ENCODE peak calls at places on chromosomes 11 and 22, in five cellular contexts. E is CD8-positive, alpha-beta T cell; A is NCI-H2227 treated with DMSO at 0.1 percent for 48 hours; L is stomach; X is amniotic stem cell. D is an unnamed sample.

GRCh38 chr11:106077609-106078517 is at the start of gene AASDHPPT:
- DNase-seq in E (no peak), A (peak), L (peak), X (no peak), D (peak)

GRCh38 chr22:37440875-37441274 is 13.6 kb upstream of the ELFN2 start:
- DNase-seq in E (no peak), A (no peak), L (no peak), X (no peak), D (no peak)

GRCh38 chr11:118223992-118224391 is 819 bp downstream of the JAML start:
- DNase-seq in E (no peak), A (no peak), L (no peak), X (no peak), D (no peak)

GRCh38 chr22:24601217-24602104 is 1.5 kb upstream of the GGT1 start:
- DNase-seq in E (no peak), A (no peak), L (peak), X (no peak), D (no peak)

GRCh38 chr11:5499671-5500070 is 10.1 kb downstream of the UBQLN3 start:
- DNase-seq in E (no peak), A (no peak), L (no peak), X (no peak), D (no peak)

GRCh38 chr11:78417175-78417887 is at the start of gene GAB2:
- DNase-seq in E (no peak), A (no peak), L (peak), X (no peak), D (no peak)

GRCh38 chr11:133988686-133989410 is 32.1 kb upstream of the IGSF9B start:
- DNase-seq in E (no peak), A (no peak), L (no peak), X (no peak), D (no peak)

GRCh38 chr22:40499187-40499753 is 128.9 kb downstream of the SGSM3 start:
- DNase-seq in E (no peak), A (no peak), L (peak), X (peak), D (no peak)

GRCh38 chr22:37552560-37553163 is 7.6 kb upstream of the CDC42EP1 start:
- DNase-seq in E (no peak), A (no peak), L (no peak), X (no peak), D (no peak)

GRCh38 chr22:48884786-48885185 is 942.9 kb downstream of the BRD1 start:
- DNase-seq in E (no peak), A (no peak), L (no peak), X (no peak), D (no peak)

D was measured in SK-N-DZ.